ENCODE peak calls at places on chromosomes 7 and 10, in seven cellular contexts. U is BJ, V is PC-9, T is NB4, H is Caco-2, X is cardiac muscle cell, G is GM12865. I is an unnamed sample.

GRCh38 chr10:25465582-25466372 is 291.0 kb downstream of the GPR158 start:
- DNase-seq in T (no peak), V (peak), X (no peak), U (no peak), G (no peak), H (no peak), I (no peak)

GRCh38 chr7:4024133-4024532 is 658.0 kb upstream of the FOXK1 start:
- DNase-seq in T (no peak), H (no peak), U (no peak), X (no peak), V (no peak), G (no peak), I (no peak)

GRCh38 chr10:95496951-95497350 is 64.2 kb downstream of the SORBS1 start:
- DNase-seq in H (no peak), X (no peak), T (no peak), G (no peak), U (no peak), V (no peak), I (no peak)

GRCh38 chr10:94211187-94211529 is 151.6 kb downstream of the NOC3L start:
- DNase-seq in G (no peak), V (no peak), T (no peak), H (no peak), U (no peak), X (no peak), I (no peak)

GRCh38 chr7:33452805-33453502 is 323.6 kb downstream of the BBS9 start:
- DNase-seq in T (no peak), G (no peak), V (no peak), H (no peak), U (no peak), X (peak), I (no peak)

GRCh38 chr7:23864984-23865383 is 155.0 kb downstream of the STK31 start:
- DNase-seq in T (no peak), X (peak), V (peak), G (no peak), U (no peak), H (no peak), I (no peak)

GRCh38 chr7:88218836-88219605 is 817 bp downstream of the SRI start:
- DNase-seq in V (peak), G (peak), H (peak), X (peak), U (no peak), T (peak), I (peak)

GRCh38 chr7:64876792-64877713 is 26.0 kb upstream of the ZNF273 start:
- DNase-seq in X (peak), U (no peak), G (no peak), H (no peak), T (peak), V (no peak), I (peak)

GRCh38 chr7:142519077-142519789 is 230.0 kb upstream of the PRSS1 start:
- DNase-seq in U (no peak), G (no peak), H (no peak), X (no peak), V (no peak), T (peak), I (no peak)

GRCh38 chr10:50540069-50540825 is 83.5 kb downstream of the SGMS1 start:
- DNase-seq in H (no peak), X (no peak), T (peak), V (no peak), U (no peak), G (peak), I (peak)

GRCh38 chr10:50857579-50857978 is 27.8 kb downstream of the A1CF start:
- DNase-seq in G (no peak), T (no peak), X (no peak), V (no peak), H (no peak), U (no peak), I (no peak)

GRCh38 chr10:89665302-89665701 is 20.3 kb upstream of the PANK1 start:
- DNase-seq in H (no peak), U (no peak), X (no peak), V (no peak), G (no peak), T (no peak), I (no peak)
- TF ChIP-seq CTCF in H (no peak), U (no peak), X (no peak), V (no peak), G (no peak), T (no peak), I (no peak)

DNA sequence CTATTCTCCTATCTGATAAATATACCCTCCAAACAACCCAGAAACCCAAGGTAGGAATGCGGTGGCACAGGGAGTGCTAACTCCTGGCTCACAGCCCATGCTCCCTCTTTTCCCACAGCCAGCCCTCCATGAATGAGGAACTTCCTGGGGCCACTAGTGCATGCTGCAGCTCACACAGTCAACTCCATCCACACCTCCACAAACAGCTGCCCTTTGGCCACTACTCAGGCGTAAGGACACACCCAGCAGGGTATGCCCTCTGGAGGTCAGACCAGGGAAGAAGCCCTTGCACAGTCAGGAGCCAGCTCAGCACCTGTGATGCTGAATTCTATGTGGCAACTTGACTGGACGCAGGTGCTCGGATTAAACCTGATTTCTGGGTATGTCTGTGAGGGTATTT is 85.2 kb upstream of the PIK3CG start:
- DNase-seq in U (no peak), T (peak), G (peak), V (peak), X (no peak), H (peak), I (no peak)
- TF ChIP-seq CTCF in U (no peak), T (peak), G (peak), V (peak), X (no peak), H (peak), I (no peak)

GRCh38 chr7:103932389-103932788 is 57.1 kb downstream of the RELN start:
- DNase-seq in U (no peak), G (no peak), X (no peak), H (peak), V (no peak), T (no peak), I (no peak)
- TF ChIP-seq CTCF in U (no peak), G (no peak), X (no peak), H (no peak), V (no peak), T (no peak), I (no peak)

GRCh38 chr10:48651293-48651692 is 33.4 kb upstream of the WDFY4 start:
- DNase-seq in U (no peak), X (no peak), G (no peak), T (no peak), V (no peak), H (no peak), I (no peak)

GRCh38 chr10:48652344-48652743 is 32.3 kb upstream of the WDFY4 start:
- DNase-seq in G (no peak), U (no peak), V (no peak), X (no peak), H (no peak), T (no peak), I (no peak)

GRCh38 chr10:48648172-48648942 is 36.3 kb upstream of the WDFY4 start:
- DNase-seq in H (no peak), V (no peak), U (no peak), G (no peak), X (no peak), T (no peak), I (no peak)

GRCh38 chr10:48651839-48652238 is 32.8 kb upstream of the WDFY4 start:
- DNase-seq in G (no peak), T (peak), V (no peak), U (no peak), H (no peak), X (no peak), I (no peak)

DNA sequence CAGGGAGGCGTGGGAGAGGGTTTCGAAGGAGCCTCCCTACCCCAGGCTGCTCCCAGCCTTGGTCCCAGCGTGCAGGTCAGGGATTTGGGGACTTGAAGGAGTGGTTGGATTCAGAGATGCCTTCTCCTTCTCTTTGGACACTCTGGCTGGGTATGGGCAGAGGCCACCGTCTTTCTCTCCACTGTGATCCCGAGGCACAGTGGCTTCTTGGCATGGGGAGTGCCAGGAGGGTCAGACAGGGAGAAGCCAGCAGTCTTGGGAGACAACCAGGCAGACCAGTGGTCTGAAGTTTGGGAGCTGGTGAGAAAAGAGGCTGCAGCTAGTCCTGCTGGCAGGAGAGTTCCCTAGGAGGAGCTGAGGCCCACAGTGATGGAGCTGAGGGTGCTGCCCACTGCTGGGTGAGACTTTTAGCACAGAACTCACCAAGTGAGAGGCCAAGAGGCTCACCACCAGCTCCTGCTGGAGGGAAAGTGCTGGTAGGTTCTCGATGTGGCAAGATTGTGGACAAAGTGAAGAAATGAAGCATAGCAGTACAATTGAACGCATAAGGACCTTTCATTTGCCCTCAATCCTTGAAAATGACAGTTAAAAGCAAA is 35.2 kb upstream of the WDFY4 start:
- DNase-seq in H (no peak), U (no peak), G (no peak), X (no peak), V (no peak), T (peak), I (no peak)
- TF ChIP-seq CTCF in H (no peak), U (peak), G (no peak), X (no peak), V (no peak), T (peak), I (no peak)

DNA sequence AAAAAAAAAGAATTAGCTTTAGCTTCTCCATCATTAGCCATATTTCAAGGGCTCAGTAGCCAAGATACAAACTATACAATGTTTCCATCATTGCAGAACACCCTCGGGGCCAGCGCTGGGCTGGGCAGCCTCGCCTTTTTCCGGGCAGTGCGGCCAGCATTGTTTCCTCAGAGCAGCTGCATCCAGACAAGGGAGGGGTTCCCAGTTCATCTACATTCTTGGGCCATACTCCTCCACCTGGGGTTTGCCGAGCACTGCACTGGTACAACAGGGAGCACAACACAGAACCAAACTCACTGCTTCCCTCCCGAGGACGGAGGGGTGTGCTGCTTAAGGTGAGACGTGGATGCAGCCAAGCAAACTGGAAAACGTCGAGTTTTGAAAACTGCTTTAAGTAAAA is 2.4 kb upstream of the PKD1L1 start:
- DNase-seq in G (no peak), X (peak), U (no peak), H (peak), V (peak), T (no peak), I (no peak)
- TF ChIP-seq CTCF in G (no peak), X (no peak), U (no peak), H (no peak), V (no peak), T (no peak), I (no peak)